ENCODE peak calls at places on chromosomes 7 and 10, in seven cellular contexts. A is GM12878; S is lower lobe of right lung; U is HepG2; T is RWPE2; P is activated CD8-positive, alpha-beta memory T cell treated with anti-CD3 and anti-CD28 coated beads, Interleukin-2, amount 10 ng/mL, durations not matched to agents 7 days and 5 days; J is stimulated activated memory B cell treated with anti-CD40 and anti-IgM and Interleukin-4, amounts not matched to agents 10 μg/mL and 1 μg/mL and 100 μg/mL, for 72 hours. H is an unnamed sample.

GRCh38 chr10:3919676-3920308 is 134.8 kb upstream of the KLF6 start:
- ATAC-seq in A (no peak), S (no peak), U (no peak), T (no peak), P (no peak), J (no peak), H (no peak)

GRCh38 chr7:151641587-151641986 is 121.9 kb upstream of the RHEB start:
- ATAC-seq in A (no peak), S (no peak), U (no peak), T (no peak), P (no peak), J (no peak), H (no peak)

GRCh38 chr10:58963101-58963534 is 213.3 kb upstream of the PHYHIPL start:
- ATAC-seq in A (peak; percentile 41), S (no peak), U (no peak), T (no peak), P (no peak), J (no peak), H (no peak)

GRCh38 chr10:75428434-75429158 is 2.8 kb upstream of the LRMDA start:
- ATAC-seq in A (peak; percentile 76), S (no peak), U (peak; percentile 2), T (peak; percentile 65), P (no peak), J (no peak), H (no peak)

GRCh38 chr7:50782376-50783208 is at the start of gene GRB10:
- ATAC-seq in A (no peak), S (peak; percentile 90), U (peak; percentile 84), T (peak; percentile 73), P (peak; percentile 49), J (peak; percentile 46), H (peak; percentile 78)

GRCh38 chr10:90920986-90921643 is at the start of gene ANKRD1:
- ATAC-seq in A (no peak), S (peak; percentile 87), U (peak; percentile 99), T (peak; percentile 97), P (no peak), J (no peak), H (no peak)

GRCh38 chr10:12299222-12299973 is 49.9 kb upstream of the CAMK1D start:
- ATAC-seq in A (no peak), S (peak; percentile 81), U (no peak), T (no peak), P (no peak), J (no peak), H (no peak)

GRCh38 chr7:100884741-100885439 is 4.6 kb downstream of the UFSP1 start:
- ATAC-seq in A (no peak), S (no peak), U (no peak), T (no peak), P (peak; percentile 16), J (no peak), H (no peak)

GRCh38 chr10:84424731-84425165 is 96.4 kb downstream of the CCSER2 start:
- ATAC-seq in A (peak; percentile 54), S (peak; percentile 99), U (peak; percentile 75), T (peak; percentile 99), P (peak; percentile 80), J (no peak), H (peak; percentile 99)

GRCh38 chr10:132844069-132844809 is 58.3 kb upstream of the NKX6-2 start:
- ATAC-seq in A (no peak), S (no peak), U (no peak), T (no peak), P (no peak), J (no peak), H (no peak)

GRCh38 chr7:152054377-152055230 is 29.1 kb downstream of the GALNT11 start:
- ATAC-seq in A (no peak), S (no peak), U (peak; percentile 97), T (peak; percentile 49), P (no peak), J (no peak), H (no peak)

GRCh38 chr10:113983552-113983951 is 60.1 kb upstream of the ADRB1 start:
- ATAC-seq in A (peak; percentile 72), S (peak; percentile 5), U (no peak), T (no peak), P (peak; percentile 89), J (no peak), H (no peak)

GRCh38 chr7:129285195-129285594 is 60.4 kb downstream of the AHCYL2 start:
- ATAC-seq in A (no peak), S (no peak), U (no peak), T (no peak), P (no peak), J (no peak), H (no peak)

GRCh38 chr10:106500585-106501525 is 663.7 kb downstream of the SORCS1 start:
- ATAC-seq in A (no peak), S (no peak), U (no peak), T (peak; percentile 67), P (no peak), J (no peak), H (no peak)

GRCh38 chr7:83655951-83656556 is 7.1 kb upstream of the SEMA3E start:
- ATAC-seq in A (peak; percentile 80), S (peak; percentile 72), U (peak; percentile 81), T (no peak), P (no peak), J (no peak), H (peak; percentile 62)

GRCh38 chr7:74372060-74372408 is 81.7 kb upstream of the GTF2IRD1 start:
- ATAC-seq in A (no peak), S (no peak), U (no peak), T (no peak), P (no peak), J (no peak), H (peak; percentile 26)

GRCh38 chr10:86261933-86262665 is 104.5 kb downstream of the GRID1 start:
- ATAC-seq in A (peak; percentile 95), S (peak; percentile 80), U (peak; percentile 92), T (peak; percentile 50), P (peak; percentile 30), J (peak; percentile 66), H (no peak)

GRCh38 chr10:99394761-99395386 is 35.5 kb downstream of the GOT1 start:
- ATAC-seq in A (no peak), S (peak; percentile 77), U (no peak), T (peak; percentile 60), P (no peak), J (no peak), H (no peak)

GRCh38 chr7:118298771-118299170 is 74.3 kb downstream of the ANKRD7 start:
- ATAC-seq in A (no peak), S (no peak), U (no peak), T (no peak), P (no peak), J (no peak), H (no peak)

GRCh38 chr7:148967032-148967372 is 61.3 kb downstream of the PDIA4 start:
- ATAC-seq in A (peak; percentile 16), S (no peak), U (peak; percentile 44), T (peak; percentile 2), P (no peak), J (no peak), H (no peak)

GRCh38 chr10:49334993-49335972 is 36.3 kb downstream of the C10orf71 start:
- ATAC-seq in A (no peak), S (no peak), U (no peak), T (no peak), P (peak; percentile 74), J (no peak), H (no peak)

GRCh38 chr7:99014113-99014985 is 129.6 kb downstream of the SMURF1 start:
- ATAC-seq in A (peak; percentile 55), S (peak; percentile 14), U (peak; percentile 26), T (peak; percentile 26), P (no peak), J (no peak), H (no peak)

GRCh38 chr7:123770378-123770777 is 21.6 kb upstream of the WASL start:
- ATAC-seq in A (peak; percentile 99), S (peak; percentile 64), U (peak; percentile 73), T (peak; percentile 97), P (peak; percentile 96), J (peak; percentile 83), H (peak; percentile 78)

GRCh38 chr7:87476179-87476557 is 688 bp upstream of the ABCB4 start:
- ATAC-seq in A (no peak), S (no peak), U (peak; percentile 24), T (no peak), P (no peak), J (no peak), H (no peak)

GRCh38 chr10:100021322-100021721 is 11.6 kb upstream of the DNMBP start:
- ATAC-seq in A (peak; percentile 74), S (no peak), U (peak; percentile 44), T (no peak), P (no peak), J (peak; percentile 34), H (no peak)

GRCh38 chr7:81213394-81213793 is 294.5 kb upstream of the SEMA3C start:
- ATAC-seq in A (no peak), S (no peak), U (no peak), T (no peak), P (no peak), J (no peak), H (no peak)

GRCh38 chr7:102456327-102456726 is 8.3 kb downstream of the ALKBH4 start:
- ATAC-seq in A (no peak), S (no peak), U (no peak), T (peak; percentile 10), P (no peak), J (no peak), H (no peak)

GRCh38 chr7:51249991-51250390 is 66.6 kb downstream of the COBL start:
- ATAC-seq in A (no peak), S (no peak), U (peak; percentile 52), T (no peak), P (no peak), J (no peak), H (no peak)

GRCh38 chr7:150389532-150389816 is 10.3 kb downstream of the ZNF775 start:
- ATAC-seq in A (no peak), S (no peak), U (peak; percentile 12), T (no peak), P (no peak), J (peak; percentile 73), H (no peak)

GRCh38 chr7:70799841-70800405 is 332.0 kb upstream of the GALNT17 start:
- ATAC-seq in A (peak; percentile 55), S (no peak), U (no peak), T (no peak), P (no peak), J (no peak), H (no peak)

GRCh38 chr7:30093351-30094019 is 41.3 kb upstream of the MTURN start:
- ATAC-seq in A (no peak), S (no peak), U (peak; percentile 69), T (no peak), P (no peak), J (no peak), H (peak; percentile 91)

H was measured in gastroesophageal sphincter.